ENCODE peak calls at places on chromosome 14, in five cellular contexts. R, Y, M, L and G are unnamed samples.

GRCh38 chr14:56121786-56122185 is 3.6 kb downstream of the PELI2 start:
- DNase-seq in R (no peak), M (no peak), L (no peak), Y (no peak), G (no peak)

GRCh38 chr14:65250162-65250495 is 147.8 kb upstream of the MAX start:
- DNase-seq in M (no peak), R (no peak), Y (no peak), L (no peak), G (no peak)

GRCh38 chr14:33073023-33073422 is 134.3 kb downstream of the NPAS3 start:
- DNase-seq in M (no peak), L (no peak), Y (no peak), R (no peak), G (no peak)

GRCh38 chr14:96121660-96122395 is 82.7 kb downstream of the C14orf132 start:
- DNase-seq in L (no peak), M (no peak), Y (no peak), R (no peak), G (no peak)

GRCh38 chr14:25048170-25049126 is 1.5 kb downstream of the STXBP6 start:
- DNase-seq in L (no peak), M (no peak), R (no peak), Y (peak; percentile 47), G (no peak)

GRCh38 chr14:29782041-29782440 is 145.6 kb downstream of the PRKD1 start:
- DNase-seq in M (no peak), L (no peak), R (no peak), Y (no peak), G (no peak)

GRCh38 chr14:74684444-74684843 is 28.4 kb downstream of the AREL1 start:
- DNase-seq in R (peak; percentile 85), L (no peak), M (peak; percentile 36), Y (no peak), G (peak; percentile 47)

GRCh38 chr14:92680781-92681650 is 67.4 kb downstream of the LGMN start:
- DNase-seq in M (peak; percentile 81), L (peak; percentile 26), R (peak; percentile 85), Y (peak; percentile 92), G (peak; percentile 87)

GRCh38 chr14:71166434-71166833 is 259.2 kb downstream of the PCNX1 start:
- DNase-seq in R (peak; percentile 65), Y (peak; percentile 62), L (peak; percentile 8), M (no peak), G (peak; percentile 37)